ENCODE peak calls at places on chromosomes 16 and 17, in four cellular contexts. P is colonic mucosa, Z is hepatocyte, S is ovary. Q is an unnamed sample. For H3K27me3, the result is how much of the 10 kb centered on the place peaks cover.

GRCh38 chr17:40068917-40069750 is 6.4 kb downstream of the THRA start:
- DNase-seq in P (peak), Z (peak), S (peak), Q (peak)

GRCh38 chr17:17304521-17304985 is 1.4 kb downstream of the NT5M start:
- DNase-seq in P (no peak), Z (no peak), S (no peak), Q (no peak)

GRCh38 chr16:56632160-56632847 is at the start of gene MT1M:
- DNase-seq in P (no peak), Z (peak), S (peak), Q (peak)

GRCh38 chr16:17228048-17228707 is 242.6 kb downstream of the XYLT1 start:
- DNase-seq in P (no peak), Z (no peak), S (no peak), Q (no peak)

GRCh38 chr17:39064814-39065213 is 86.6 kb downstream of the PLXDC1 start:
- DNase-seq in P (no peak), Z (no peak), S (no peak), Q (no peak)

GRCh38 chr16:80084614-80085013 is 456.2 kb upstream of the DYNLRB2 start:
- DNase-seq in P (peak), Z (peak), S (peak), Q (no peak)

GRCh38 chr17:46013502-46014165 is 14.6 kb downstream of the STH start:
- DNase-seq in P (no peak), Z (no peak), S (no peak), Q (no peak)

GRCh38 chr17:42898147-42898807 is 2.3 kb upstream of the G6PC1 start:
- DNase-seq in P (no peak), Z (no peak), S (no peak), Q (no peak)

GRCh38 chr16:28531777-28532744 is 6.7 kb downstream of the NUPR1 start:
- DNase-seq in P (peak), Z (peak), S (peak), Q (peak)

GRCh38 chr17:66963521-66964082 is 905 bp upstream of the CACNG4 start:
- DNase-seq in P (no peak), Z (no peak), S (no peak), Q (no peak)

GRCh38 chr16:88058817-88059216 is 107.6 kb downstream of the BANP start:
- DNase-seq in P (no peak), Z (no peak), S (no peak), Q (no peak)

GRCh38 chr16:78799429-78799828 is 700.0 kb downstream of the WWOX start:
- DNase-seq in P (no peak), Z (no peak), S (no peak), Q (no peak)

GRCh38 chr16:10749680-10750035 is 6.0 kb downstream of the NUBP1 start:
- DNase-seq in P (no peak), Z (no peak), S (no peak), Q (no peak)

GRCh38 chr17:142102-142661 is 4.8 kb downstream of the SCGB1C2 start:
- DNase-seq in P (peak), Z (no peak), S (peak), Q (peak)

GRCh38 chr17:30957741-30958140 is 13.1 kb upstream of the RNF135 start:
- DNase-seq in P (no peak), Z (no peak), S (no peak), Q (no peak)

GRCh38 chr17:33234930-33235685 is 58.0 kb downstream of the ASIC2 start:
- DNase-seq in P (peak), Z (peak), S (peak), Q (no peak)

GRCh38 chr17:27657620-27658019 is 26.6 kb downstream of the LGALS9 start:
- DNase-seq in P (no peak), Z (peak), S (no peak), Q (no peak)

GRCh38 chr17:1714980-1715802 is 5.0 kb upstream of the TLCD2 start:
- DNase-seq in P (peak), Z (peak), S (peak), Q (peak)

GRCh38 chr17:75498726-75499213 is 16.6 kb downstream of the CASKIN2 start:
- DNase-seq in P (no peak), Z (no peak), S (peak), Q (no peak)

GRCh38 chr16:50152807-50153647 is at the start of gene TENT4B:
- DNase-seq in P (peak), Z (peak), S (peak), Q (peak)

GRCh38 chr16:28035866-28036393 is 27.6 kb downstream of the GSG1L start:
- DNase-seq in P (no peak), Z (no peak), S (no peak), Q (no peak)

GRCh38 chr17:82648761-82649474 is 674 bp upstream of the WDR45B start:
- DNase-seq in P (peak), Z (no peak), S (peak), Q (peak)

GRCh38 chr16:3612510-3613466 is 1.4 kb upstream of the SLX4 start:
- DNase-seq in P (no peak), Z (no peak), S (peak), Q (no peak)

GRCh38 chr17:7177954-7178477 is 1.2 kb downstream of the ASGR1 start:
- DNase-seq in P (no peak), Z (peak), S (no peak), Q (no peak)

GRCh38 chr17:17740627-17741237 is 59.5 kb downstream of the RAI1 start:
- DNase-seq in P (no peak), Z (peak), S (peak), Q (no peak)

GRCh38 chr17:49694847-49695697 is 12.7 kb downstream of the SLC35B1 start:
- DNase-seq in P (peak), Z (peak), S (peak), Q (no peak)

GRCh38 chr17:76122411-76123126 is 18.5 kb downstream of the FOXJ1 start:
- DNase-seq in P (no peak), Z (no peak), S (no peak), Q (peak)

GRCh38 chr16:78817442-78817829 is 718.0 kb downstream of the WWOX start:
- DNase-seq in P (no peak), Z (no peak), S (no peak), Q (no peak)

GRCh38 chr16:88540346-88540977 is 29.7 kb upstream of the ZC3H18 start:
- DNase-seq in P (no peak), Z (no peak), S (no peak), Q (no peak)

GRCh38 chr17:79814966-79815835 is 18.3 kb upstream of the CBX8 start:
- DNase-seq in P (peak), Z (peak), S (no peak), Q (peak)

GRCh38 chr17:40645291-40645690 is 2.3 kb downstream of the SMARCE1 start:
- DNase-seq in P (no peak), Z (no peak), S (no peak), Q (no peak)

GRCh38 chr16:77297996-77298637 is 98.9 kb downstream of the SYCE1L start:
- DNase-seq in P (no peak), Z (no peak), S (no peak), Q (no peak)

DNA sequence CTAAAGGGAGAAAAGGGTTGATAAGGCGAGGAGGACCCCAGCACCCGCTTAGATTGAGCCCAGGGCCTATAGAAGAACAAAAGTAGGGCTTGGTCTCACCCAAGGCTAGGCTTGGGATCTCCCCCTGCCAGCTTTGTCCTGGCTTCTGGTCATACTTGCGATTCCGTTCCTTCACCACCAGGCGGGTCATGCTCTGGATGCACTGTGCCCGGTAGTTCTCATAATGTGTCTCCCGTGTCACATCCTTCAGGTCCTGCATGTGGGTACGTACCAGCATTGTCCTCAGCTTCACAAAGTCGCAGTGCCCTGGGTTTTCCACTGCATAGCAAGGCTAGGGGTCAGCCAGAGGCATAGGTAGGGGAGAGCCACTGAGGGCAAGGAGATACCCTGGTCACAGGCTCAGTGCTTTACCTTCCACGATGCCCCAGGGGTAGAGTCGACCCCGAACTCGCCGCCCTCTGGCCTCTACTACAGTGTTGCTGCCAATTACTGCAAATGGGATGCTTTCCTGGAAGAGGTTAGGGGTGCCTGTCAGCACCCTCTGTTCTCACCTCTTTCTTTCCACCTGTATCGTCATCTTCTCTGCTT is 6.5 kb upstream of the MTMR4 start:
- DNase-seq in P (no peak), Z (peak), S (no peak), Q (no peak)
- TF ChIP-seq CTCF in P (no peak), Z (peak), S (no peak), Q (peak)

GRCh38 chr16:2159052-2159838 is 3.7 kb downstream of the TRAF7 start:
- DNase-seq in P (peak), Z (no peak), S (peak), Q (no peak)
- H3K4me3 ChIP-seq in P (peak), Z (no peak), S (peak), Q (peak)

GRCh38 chr17:81448960-81449359 is 53.7 kb downstream of the BAHCC1 start:
- DNase-seq in P (no peak), Z (no peak), S (no peak), Q (no peak)

GRCh38 chr17:81451823-81452222 is 56.6 kb downstream of the BAHCC1 start:
- DNase-seq in P (no peak), Z (no peak), S (no peak), Q (no peak)

GRCh38 chr17:81445642-81446500 is 50.6 kb downstream of the BAHCC1 start:
- DNase-seq in P (no peak), Z (no peak), S (no peak), Q (no peak)

GRCh38 chr17:81447331-81447933 is 52.2 kb downstream of the BAHCC1 start:
- DNase-seq in P (no peak), Z (no peak), S (no peak), Q (no peak)

GRCh38 chr17:81448442-81448841 is 53.2 kb downstream of the BAHCC1 start:
- DNase-seq in P (no peak), Z (no peak), S (no peak), Q (no peak)
- H3K27me3 ChIP-seq in P (under half), Z (under half), S (under half), Q (under half)

GRCh38 chr17:47620503-47621245 is 29.0 kb upstream of the KPNB1 start:
- DNase-seq in P (no peak), Z (no peak), S (no peak), Q (no peak)
- TF ChIP-seq CTCF in P (no peak), Z (no peak), S (no peak), Q (no peak)

GRCh38 chr17:72425133-72425795 is 304.4 kb downstream of the SOX9 start:
- DNase-seq in P (no peak), Z (no peak), S (no peak), Q (no peak)
- H3K4me3 ChIP-seq in P (no peak), Z (no peak), S (no peak), Q (no peak)

GRCh38 chr17:5707482-5707881 is 123.2 kb upstream of the NLRP1 start:
- DNase-seq in P (no peak), Z (no peak), S (no peak), Q (no peak)
- H3K27me3 ChIP-seq in P (under half), Z (under half), S (under half), Q (under half)

GRCh38 chr16:86318119-86318518 is 192.2 kb upstream of the FOXF1 start:
- DNase-seq in P (no peak), Z (no peak), S (no peak), Q (no peak)

GRCh38 chr16:86314402-86315025 is 195.8 kb upstream of the FOXF1 start:
- DNase-seq in P (no peak), Z (peak), S (no peak), Q (no peak)

GRCh38 chr16:86317617-86318021 is 192.7 kb upstream of the FOXF1 start:
- DNase-seq in P (no peak), Z (no peak), S (no peak), Q (no peak)

GRCh38 chr16:86319871-86320270 is 190.5 kb upstream of the FOXF1 start:
- DNase-seq in P (no peak), Z (no peak), S (no peak), Q (no peak)

DNA sequence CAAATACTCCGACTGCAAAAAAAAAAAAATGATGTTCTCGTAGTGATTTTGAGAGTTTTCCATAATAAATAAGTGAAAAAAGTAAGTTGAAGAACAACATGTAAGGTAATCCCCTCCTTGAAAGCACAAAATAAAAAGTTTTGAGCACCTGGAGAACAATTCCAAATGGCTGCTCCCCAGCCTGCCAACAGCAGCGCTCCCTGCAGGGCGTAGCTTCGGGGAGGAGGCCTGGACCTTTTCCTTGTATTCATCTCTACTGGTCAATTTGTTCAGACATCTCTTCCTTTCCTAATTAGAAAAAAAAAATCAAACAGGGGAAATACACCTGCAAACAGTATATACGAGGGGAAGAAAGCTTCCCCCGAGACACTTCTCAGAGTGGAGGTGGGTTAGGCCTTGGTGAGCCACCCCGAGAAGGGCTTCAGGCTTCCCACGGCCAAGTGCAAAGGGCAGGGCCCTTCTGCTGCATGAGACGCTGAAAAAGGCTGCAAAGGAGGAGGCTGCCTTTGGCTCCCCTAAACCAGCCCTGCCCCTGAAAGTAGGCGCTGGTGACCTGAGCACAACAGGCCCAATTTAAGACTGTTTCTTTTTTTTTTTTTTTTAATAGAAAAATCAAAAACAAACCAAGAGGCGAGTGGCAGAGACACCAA is 193.2 kb upstream of the FOXF1 start:
- DNase-seq in P (no peak), Z (no peak), S (no peak), Q (no peak)
- TF ChIP-seq CTCF in P (no peak), Z (no peak), S (no peak), Q (no peak)

GRCh38 chr17:8976638-8977037 is 11.1 kb upstream of the PIK3R5 start:
- DNase-seq in P (no peak), Z (no peak), S (no peak), Q (no peak)

GRCh38 chr17:8975091-8975707 is 9.7 kb upstream of the PIK3R5 start:
- DNase-seq in P (no peak), Z (no peak), S (no peak), Q (no peak)

GRCh38 chr17:8985054-8985701 is 19.7 kb upstream of the PIK3R5 start:
- DNase-seq in P (no peak), Z (no peak), S (no peak), Q (no peak)

GRCh38 chr17:8981443-8981842 is 15.9 kb upstream of the PIK3R5 start:
- DNase-seq in P (no peak), Z (no peak), S (no peak), Q (no peak)

DNA sequence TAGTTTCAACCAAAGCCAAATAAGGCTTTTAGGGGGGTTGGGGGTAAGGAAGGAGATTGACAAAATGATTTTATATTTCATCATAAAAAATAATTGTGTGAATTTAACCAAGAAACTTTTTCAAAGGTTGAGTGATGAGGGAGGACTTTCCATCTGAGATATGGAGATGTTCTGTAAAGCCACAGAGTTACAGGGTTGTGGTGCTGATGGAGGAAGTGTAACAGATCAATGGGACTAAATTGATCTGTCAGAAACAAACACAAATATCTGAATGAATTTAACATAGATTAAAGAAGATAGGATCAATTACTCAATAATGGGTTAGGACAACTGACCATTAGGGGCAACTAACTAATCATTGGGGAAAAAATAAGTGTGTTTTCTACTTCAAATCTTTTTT is 14.2 kb upstream of the PIK3R5 start:
- DNase-seq in P (no peak), Z (no peak), S (no peak), Q (no peak)
- H3K4me3 ChIP-seq in P (no peak), Z (no peak), S (no peak), Q (no peak)

GRCh38 chr17:48626470-48627241 is 498 bp upstream of the HOXB9 start:
- DNase-seq in P (peak), Z (peak), S (no peak), Q (no peak)
- H3K27me3 ChIP-seq in P (under half), Z (half or more), S (under half), Q (half or more)

Q was measured in lower lobe of right lung.